ENCODE peak calls at places on chromosome 5, in six cellular contexts. G is stimulated activated CD8-positive, alpha-beta memory T cell treated with anti-CD3 and anti-CD28 coated beads, Interleukin-2, amount 100 ng/mL, for 48 hours; D is mucosa of gallbladder; H is endothelial cell; J is HuH-7; T is activated naive CD8-positive, alpha-beta T cell treated with anti-CD3 and anti-CD28 coated beads, Interleukin-2, amount 50 U/mL, for 24 hours. U is an unnamed sample.

GRCh38 chr5:10049825-10050455 is 199.7 kb downstream of the ATPSCKMT start:
- DNase-seq in G (no peak), D (no peak), H (no peak), J (no peak), T (no peak), U (no peak)

GRCh38 chr5:73282383-73282782 is 109.4 kb downstream of the TMEM174 start:
- DNase-seq in G (no peak), D (no peak), H (no peak), J (no peak), T (no peak), U (no peak)

GRCh38 chr5:139806726-139807646 is 11.4 kb downstream of the PSD2 start:
- DNase-seq in G (no peak), D (no peak), H (no peak), J (no peak), T (no peak), U (no peak)

GRCh38 chr5:180809403-180810209 is 7.0 kb upstream of the MGAT1 start:
- DNase-seq in G (peak), D (peak), H (peak), J (peak), T (peak), U (peak)

GRCh38 chr5:151065609-151066008 is 15.2 kb downstream of the TNIP1 start:
- DNase-seq in G (no peak), D (no peak), H (no peak), J (no peak), T (no peak), U (no peak)

GRCh38 chr5:125549322-125549871 is 803.0 kb upstream of the ZNF608 start:
- DNase-seq in G (no peak), D (no peak), H (no peak), J (no peak), T (no peak), U (peak)

GRCh38 chr5:321233-321725 is at the start of gene AHRR:
- DNase-seq in G (peak), D (peak), H (peak), J (peak), T (peak), U (peak)

GRCh38 chr5:149297340-149298023 is 25.8 kb downstream of the AFAP1L1 start:
- DNase-seq in G (no peak), D (no peak), H (no peak), J (no peak), T (no peak), U (no peak)

GRCh38 chr5:170614071-170614490 is 110.3 kb downstream of the KCNIP1 start:
- DNase-seq in G (no peak), D (no peak), H (no peak), J (no peak), T (no peak), U (no peak)

GRCh38 chr5:143471666-143472411 is 68.4 kb upstream of the NR3C1 start:
- DNase-seq in G (no peak), D (no peak), H (no peak), J (no peak), T (no peak), U (no peak)

GRCh38 chr5:109779036-109779735 is 89.5 kb downstream of the MAN2A1 start:
- DNase-seq in G (no peak), D (no peak), H (no peak), J (no peak), T (no peak), U (peak)

GRCh38 chr5:54186912-54187445 is 123.4 kb downstream of the ARL15 start:
- DNase-seq in G (no peak), D (no peak), H (no peak), J (no peak), T (no peak), U (no peak)

GRCh38 chr5:113201715-113202114 is 225.1 kb downstream of the DCP2 start:
- DNase-seq in G (no peak), D (no peak), H (no peak), J (no peak), T (no peak), U (no peak)

GRCh38 chr5:142671801-142672200 is 14.1 kb downstream of the FGF1 start:
- DNase-seq in G (no peak), D (no peak), H (no peak), J (no peak), T (no peak), U (peak)

GRCh38 chr5:169762338-169763095 is 125.4 kb downstream of the DOCK2 start:
- DNase-seq in G (no peak), D (no peak), H (no peak), J (no peak), T (no peak), U (peak)

GRCh38 chr5:1725641-1726468 is 73.8 kb downstream of the MRPL36 start:
- DNase-seq in G (no peak), D (peak), H (peak), J (no peak), T (no peak), U (no peak)

GRCh38 chr5:142296914-142297417 is 27.9 kb downstream of the SPRY4 start:
- DNase-seq in G (no peak), D (peak), H (peak), J (no peak), T (no peak), U (peak)

GRCh38 chr5:145887976-145888574 is 15.3 kb upstream of the GRXCR2 start:
- DNase-seq in G (no peak), D (peak), H (peak), J (peak), T (no peak), U (peak)

GRCh38 chr5:159913048-159913447 is 3.2 kb upstream of the ADRA1B start:
- DNase-seq in G (no peak), D (no peak), H (no peak), J (no peak), T (no peak), U (peak)

GRCh38 chr5:157563373-157564148 is 12.0 kb downstream of the ADAM19 start:
- DNase-seq in G (no peak), D (no peak), H (no peak), J (no peak), T (no peak), U (peak)

GRCh38 chr5:149750596-149750995 is 20.5 kb downstream of the PPARGC1B start:
- DNase-seq in G (no peak), D (no peak), H (no peak), J (no peak), T (no peak), U (no peak)

GRCh38 chr5:15008476-15008875 is 136.9 kb upstream of the ANKH start:
- DNase-seq in G (no peak), D (peak), H (no peak), J (peak), T (no peak), U (peak)

GRCh38 chr5:133421394-133421793 is 190.9 kb downstream of the FSTL4 start:
- DNase-seq in G (peak), D (no peak), H (peak), J (peak), T (peak), U (peak)

GRCh38 chr5:151772868-151773561 is 1.3 kb downstream of the G3BP1 start:
- DNase-seq in G (no peak), D (no peak), H (peak), J (no peak), T (no peak), U (peak)

GRCh38 chr5:112548246-112548982 is 129.3 kb upstream of the EPB41L4A start:
- DNase-seq in G (no peak), D (no peak), H (no peak), J (no peak), T (no peak), U (peak)

GRCh38 chr5:178449163-178450060 is 140.8 kb downstream of the COL23A1 start:
- DNase-seq in G (no peak), D (no peak), H (no peak), J (no peak), T (no peak), U (no peak)

GRCh38 chr5:141662028-141662427 is 10.8 kb upstream of the FCHSD1 start:
- DNase-seq in G (no peak), D (no peak), H (no peak), J (no peak), T (no peak), U (no peak)

GRCh38 chr5:58838732-58839131 is 255.9 kb downstream of the RAB3C start:
- DNase-seq in G (no peak), D (no peak), H (no peak), J (no peak), T (no peak), U (no peak)